ENCODE peak calls at places on chromosomes 2 and 18, in five cellular contexts. One of them, this sample, is unnamed. For H3K27me3, the result is how much of the 10 kb centered on the place peaks cover.

GRCh38 chr2:189514107-189514506 is 66.5 kb downstream of the SLC40A1 start:
- ATAC-seq in upper lobe of left lung: peak
- ATAC-seq in HepG2: no peak
- ATAC-seq in GM12878: no peak
- ATAC-seq in K562: no peak
- ATAC-seq in this sample: peak

GRCh38 chr2:144111443-144111842 is 408.5 kb downstream of the ZEB2 start:
- ATAC-seq in upper lobe of left lung: peak
- ATAC-seq in HepG2: no peak
- ATAC-seq in GM12878: no peak
- ATAC-seq in K562: peak
- ATAC-seq in this sample: no peak

GRCh38 chr2:216206041-216206699 is 97.0 kb downstream of the XRCC5 start:
- ATAC-seq in upper lobe of left lung: peak
- ATAC-seq in HepG2: no peak
- ATAC-seq in GM12878: peak
- ATAC-seq in K562: no peak
- ATAC-seq in this sample: no peak

GRCh38 chr18:42025974-42026625 is 71.1 kb downstream of the PIK3C3 start:
- ATAC-seq in upper lobe of left lung: no peak
- ATAC-seq in HepG2: no peak
- ATAC-seq in GM12878: peak
- ATAC-seq in K562: no peak
- ATAC-seq in this sample: no peak

GRCh38 chr2:165203689-165204559 is at the start of gene SCN3A:
- ATAC-seq in upper lobe of left lung: peak
- ATAC-seq in HepG2: peak
- ATAC-seq in GM12878: peak
- ATAC-seq in K562: no peak
- ATAC-seq in this sample: no peak

GRCh38 chr2:78646965-78647364 is 378.5 kb upstream of the REG3G start:
- ATAC-seq in upper lobe of left lung: no peak
- ATAC-seq in HepG2: no peak
- ATAC-seq in GM12878: no peak
- ATAC-seq in K562: no peak
- ATAC-seq in this sample: no peak

GRCh38 chr2:45190481-45190880 is 181.2 kb upstream of the SIX2 start:
- ATAC-seq in upper lobe of left lung: no peak
- ATAC-seq in HepG2: peak
- ATAC-seq in GM12878: no peak
- ATAC-seq in K562: peak
- ATAC-seq in this sample: no peak

GRCh38 chr2:145091011-145091744 is 571.3 kb upstream of the ZEB2 start:
- ATAC-seq in upper lobe of left lung: peak
- ATAC-seq in HepG2: no peak
- ATAC-seq in GM12878: no peak
- ATAC-seq in K562: no peak
- ATAC-seq in this sample: no peak

GRCh38 chr18:75267643-75268184 is 57.1 kb downstream of the TSHZ1 start:
- ATAC-seq in upper lobe of left lung: no peak
- ATAC-seq in HepG2: no peak
- ATAC-seq in GM12878: peak
- ATAC-seq in K562: no peak
- ATAC-seq in this sample: no peak

GRCh38 chr2:224945134-224945533 is 97.1 kb downstream of the DOCK10 start:
- ATAC-seq in upper lobe of left lung: peak
- ATAC-seq in HepG2: no peak
- ATAC-seq in GM12878: peak
- ATAC-seq in K562: no peak
- ATAC-seq in this sample: no peak

GRCh38 chr2:196287977-196288538 is 116.7 kb upstream of the STK17B start:
- ATAC-seq in upper lobe of left lung: no peak
- ATAC-seq in HepG2: no peak
- ATAC-seq in GM12878: peak
- ATAC-seq in K562: no peak
- ATAC-seq in this sample: no peak

GRCh38 chr18:22101731-22102130 is 67.7 kb upstream of the GATA6 start:
- ATAC-seq in upper lobe of left lung: no peak
- ATAC-seq in HepG2: no peak
- ATAC-seq in GM12878: no peak
- ATAC-seq in K562: no peak
- ATAC-seq in this sample: no peak

GRCh38 chr18:58990720-58991119 is 126.0 kb downstream of the ZNF532 start:
- ATAC-seq in upper lobe of left lung: no peak
- ATAC-seq in HepG2: no peak
- ATAC-seq in GM12878: peak
- ATAC-seq in K562: no peak
- ATAC-seq in this sample: no peak

GRCh38 chr2:231393149-231394131 is 2.1 kb upstream of the B3GNT7 start:
- ATAC-seq in upper lobe of left lung: no peak
- ATAC-seq in HepG2: peak
- ATAC-seq in GM12878: peak
- ATAC-seq in K562: peak
- ATAC-seq in this sample: no peak
- TF ChIP-seq CTCF in upper lobe of left lung: no peak
- TF ChIP-seq CTCF in HepG2: peak
- TF ChIP-seq CTCF in GM12878: peak
- TF ChIP-seq CTCF in K562: peak
- TF ChIP-seq CTCF in this sample: no peak

GRCh38 chr18:57927511-57927910 is 116.5 kb upstream of the NEDD4L start:
- ATAC-seq in upper lobe of left lung: no peak
- ATAC-seq in HepG2: peak
- ATAC-seq in GM12878: no peak
- ATAC-seq in K562: no peak
- ATAC-seq in this sample: no peak

GRCh38 chr18:57922885-57923284 is 119.8 kb upstream of the ATP8B1 start:
- ATAC-seq in upper lobe of left lung: no peak
- ATAC-seq in HepG2: no peak
- ATAC-seq in GM12878: no peak
- ATAC-seq in K562: no peak
- ATAC-seq in this sample: no peak

GRCh38 chr18:57925706-57926105 is 118.3 kb upstream of the NEDD4L start:
- ATAC-seq in upper lobe of left lung: no peak
- ATAC-seq in HepG2: no peak
- ATAC-seq in GM12878: no peak
- ATAC-seq in K562: no peak
- ATAC-seq in this sample: no peak

GRCh38 chr18:57921708-57922107 is 118.6 kb upstream of the ATP8B1 start:
- ATAC-seq in upper lobe of left lung: no peak
- ATAC-seq in HepG2: peak
- ATAC-seq in GM12878: no peak
- ATAC-seq in K562: peak
- ATAC-seq in this sample: no peak

DNA sequence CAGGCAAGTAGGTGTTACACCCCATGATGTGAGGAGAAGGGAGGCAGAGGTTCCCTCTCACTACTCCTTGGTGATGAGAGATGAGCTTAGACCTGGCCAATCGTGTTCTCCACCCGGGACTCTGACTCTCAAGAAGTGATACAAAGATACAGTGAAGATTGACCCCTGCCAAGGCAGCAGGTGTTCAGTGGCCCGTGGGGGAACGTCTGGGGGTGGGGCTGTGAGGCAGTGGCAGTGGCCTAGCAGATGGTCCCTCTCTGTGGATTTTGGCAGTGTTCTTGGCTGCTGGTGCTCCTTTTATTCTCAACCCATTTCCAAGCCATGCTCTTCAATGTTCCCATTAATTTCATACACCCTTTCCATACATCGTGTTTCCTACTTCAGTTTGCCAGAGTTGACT is 120.4 kb upstream of the NEDD4L start:
- ATAC-seq in upper lobe of left lung: no peak
- ATAC-seq in HepG2: no peak
- ATAC-seq in GM12878: no peak
- ATAC-seq in K562: no peak
- ATAC-seq in this sample: no peak
- H3K27me3 ChIP-seq in upper lobe of left lung: under half
- H3K27me3 ChIP-seq in HepG2: under half
- H3K27me3 ChIP-seq in GM12878: under half
- H3K27me3 ChIP-seq in K562: under half
- H3K27me3 ChIP-seq in this sample: under half

DNA sequence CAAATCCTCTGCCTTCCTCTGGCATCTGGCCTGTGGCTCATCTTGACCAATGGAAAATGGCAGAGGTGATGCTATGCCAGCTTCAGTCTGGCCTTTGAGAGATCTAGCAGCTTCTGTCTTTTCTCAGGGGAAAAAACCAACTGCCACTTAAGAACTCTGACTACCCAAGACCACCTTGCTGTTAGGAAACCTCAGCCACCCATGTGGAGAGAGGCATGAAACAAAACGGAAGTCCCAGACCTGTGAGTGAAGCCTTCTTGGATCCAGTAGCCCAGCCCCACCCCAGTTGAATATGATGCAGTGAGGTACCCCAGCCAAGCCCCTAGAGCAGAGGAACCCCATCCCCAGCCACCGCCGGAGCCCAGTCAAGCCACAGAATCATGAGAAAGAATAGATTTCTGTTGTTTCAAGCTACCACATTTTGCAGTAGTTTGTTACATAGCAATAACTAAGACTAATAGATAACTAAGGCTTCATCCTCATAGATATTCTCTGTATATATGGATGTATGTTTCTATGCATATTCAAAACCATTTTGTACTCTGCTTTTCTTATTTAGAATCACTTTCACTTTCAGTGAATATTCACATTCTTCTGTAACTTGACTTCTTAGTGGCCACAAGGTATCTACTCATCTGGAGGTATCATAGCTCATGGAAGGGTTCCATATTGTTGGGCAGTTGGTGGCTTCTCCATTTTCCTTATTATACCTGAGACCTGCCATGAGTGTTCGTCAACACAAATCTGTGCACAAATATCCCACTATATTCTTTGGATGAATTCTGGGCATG is 142.1 kb downstream of the FBXO15 start:
- ATAC-seq in upper lobe of left lung: no peak
- ATAC-seq in HepG2: no peak
- ATAC-seq in GM12878: no peak
- ATAC-seq in K562: no peak
- ATAC-seq in this sample: no peak
- TF ChIP-seq EP300 in upper lobe of left lung: no peak
- TF ChIP-seq EP300 in HepG2: no peak
- TF ChIP-seq EP300 in GM12878: no peak
- TF ChIP-seq EP300 in K562: no peak
- TF ChIP-seq EP300 in this sample: no peak

GRCh38 chr18:77501266-77501665 is 251.6 kb downstream of the GALR1 start:
- ATAC-seq in upper lobe of left lung: no peak
- ATAC-seq in HepG2: no peak
- ATAC-seq in GM12878: no peak
- ATAC-seq in K562: no peak
- ATAC-seq in this sample: no peak

GRCh38 chr18:77495079-77495478 is 245.4 kb downstream of the GALR1 start:
- ATAC-seq in upper lobe of left lung: no peak
- ATAC-seq in HepG2: no peak
- ATAC-seq in GM12878: no peak
- ATAC-seq in K562: no peak
- ATAC-seq in this sample: no peak

DNA sequence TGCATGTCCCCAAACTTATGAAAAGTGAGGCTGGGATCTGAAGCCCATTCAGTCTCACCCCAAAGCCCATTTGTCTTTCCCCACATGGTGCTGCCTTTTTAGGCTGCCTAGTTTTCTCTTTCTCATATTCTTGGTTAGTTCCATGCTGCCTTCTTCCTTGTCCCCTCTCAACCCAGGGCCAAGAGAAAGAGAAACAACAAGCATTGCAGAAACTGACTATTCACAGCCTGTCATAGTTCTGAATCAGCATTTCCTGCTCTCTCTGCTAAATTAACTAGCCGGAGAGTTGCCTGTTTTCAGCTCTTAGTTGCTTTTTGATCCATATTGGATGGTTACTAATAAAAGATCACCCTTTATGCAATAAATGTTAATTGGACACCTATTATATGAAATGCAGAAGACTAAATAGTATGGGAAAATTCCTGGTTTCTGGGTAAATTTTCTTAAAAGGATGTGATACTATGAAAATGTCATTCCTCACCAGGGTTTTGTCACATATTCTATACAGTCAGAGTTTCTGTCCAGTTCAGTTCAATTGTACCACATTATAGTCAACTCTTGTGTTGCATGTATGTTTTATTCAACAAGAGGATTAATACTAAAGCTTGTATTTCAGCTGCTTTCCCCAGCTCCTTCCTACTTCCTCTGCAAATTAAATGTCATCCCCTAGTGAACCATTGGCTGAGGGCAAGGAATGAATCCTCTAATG is 246.5 kb downstream of the GALR1 start:
- ATAC-seq in upper lobe of left lung: no peak
- ATAC-seq in HepG2: no peak
- ATAC-seq in GM12878: no peak
- ATAC-seq in K562: no peak
- ATAC-seq in this sample: no peak
- TF ChIP-seq CTCF in upper lobe of left lung: no peak
- TF ChIP-seq CTCF in HepG2: no peak
- TF ChIP-seq CTCF in GM12878: no peak
- TF ChIP-seq CTCF in K562: no peak
- TF ChIP-seq CTCF in this sample: no peak

GRCh38 chr2:238915596-238915995 is 67.7 kb downstream of the TWIST2 start:
- ATAC-seq in upper lobe of left lung: no peak
- ATAC-seq in HepG2: no peak
- ATAC-seq in GM12878: no peak
- ATAC-seq in K562: no peak
- ATAC-seq in this sample: no peak

GRCh38 chr2:238916875-238917590 is 69.1 kb downstream of the TWIST2 start:
- ATAC-seq in upper lobe of left lung: no peak
- ATAC-seq in HepG2: no peak
- ATAC-seq in GM12878: no peak
- ATAC-seq in K562: no peak
- ATAC-seq in this sample: no peak

GRCh38 chr2:238914648-238915015 is 66.7 kb downstream of the TWIST2 start:
- ATAC-seq in upper lobe of left lung: no peak
- ATAC-seq in HepG2: no peak
- ATAC-seq in GM12878: no peak
- ATAC-seq in K562: no peak
- ATAC-seq in this sample: no peak

GRCh38 chr2:238915196-238915595 is 67.3 kb downstream of the TWIST2 start:
- ATAC-seq in upper lobe of left lung: no peak
- ATAC-seq in HepG2: no peak
- ATAC-seq in GM12878: no peak
- ATAC-seq in K562: no peak
- ATAC-seq in this sample: no peak

DNA sequence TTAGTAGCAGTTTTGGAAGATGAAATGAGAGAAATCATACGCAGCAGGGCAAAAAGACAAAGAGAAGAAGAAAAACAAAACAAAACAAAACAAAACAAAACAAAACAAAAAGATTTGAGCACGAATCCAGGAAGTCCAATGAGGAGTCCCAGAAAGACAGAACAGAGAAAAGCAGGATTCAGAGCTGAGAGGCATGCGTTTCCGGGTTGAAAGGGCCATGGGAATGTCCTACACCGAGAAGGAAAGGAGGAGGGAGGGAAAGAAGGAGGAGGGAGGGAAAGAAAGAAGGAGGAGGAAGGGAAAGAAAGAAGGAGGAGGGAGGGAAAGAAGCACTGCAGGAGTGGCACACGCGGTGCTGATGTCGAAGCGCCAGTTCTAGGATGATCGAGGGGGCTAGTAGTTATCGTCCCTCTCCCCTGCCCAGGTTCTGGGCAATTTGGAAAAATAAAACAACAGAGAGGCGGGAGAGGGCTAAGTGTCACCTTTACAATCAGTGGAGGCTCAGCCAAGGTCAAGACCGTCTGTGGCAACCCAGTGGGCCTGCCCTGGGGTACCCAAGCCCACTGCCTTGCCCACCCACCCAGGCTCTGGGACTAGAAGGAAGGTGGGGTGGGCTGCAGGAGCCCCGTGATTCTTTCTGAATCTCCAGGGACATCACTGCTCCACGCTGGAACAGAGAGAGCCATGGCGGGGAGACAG is 68.4 kb downstream of the TWIST2 start:
- ATAC-seq in upper lobe of left lung: no peak
- ATAC-seq in HepG2: no peak
- ATAC-seq in GM12878: no peak
- ATAC-seq in K562: no peak
- ATAC-seq in this sample: no peak
- H3K27me3 ChIP-seq in upper lobe of left lung: under half
- H3K27me3 ChIP-seq in HepG2: half or more
- H3K27me3 ChIP-seq in GM12878: under half
- H3K27me3 ChIP-seq in K562: half or more
- H3K27me3 ChIP-seq in this sample: under half